ENCODE peak calls at places on chromosomes 5 and 9, in seven cellular contexts. I is right atrium auricular region; R is CD4-positive, alpha-beta T cell; G is GM13977; Y is HFFc6; H is cardiac muscle cell; E is mesothelial cell of epicardium. Q is an unnamed sample.
A peak's percentile ranks its signal among the peaks of the same experiment; 100 is the strongest.

GRCh38 chr5:165457854-165458481 is 1952.5 kb downstream of the MAT2B start:
- DNase-seq in R (no peak), G (no peak), Y (no peak), H (peak; percentile 62), I (no peak), E (no peak), Q (no peak)

GRCh38 chr5:38467353-38468040 is 88.9 kb downstream of the LIFR start:
- DNase-seq in G (no peak), H (no peak), Y (no peak), R (no peak), E (no peak), I (no peak), Q (peak; percentile 91)

GRCh38 chr9:130870491-130871381 is 25.9 kb downstream of the QRFP start:
- DNase-seq in H (no peak), Y (no peak), R (no peak), E (no peak), I (no peak), G (peak; percentile 81), Q (no peak)

GRCh38 chr5:13987843-13988464 is 43.5 kb upstream of the DNAH5 start:
- DNase-seq in H (peak; percentile 72), G (peak; percentile 58), Y (peak; percentile 59), E (no peak), R (no peak), I (peak; percentile 70), Q (no peak)

GRCh38 chr9:129549684-129550083 is 71.2 kb downstream of the C9orf50 start:
- DNase-seq in G (no peak), H (no peak), E (no peak), R (no peak), Y (no peak), I (no peak), Q (no peak)

GRCh38 chr5:31996909-31997308 is 177.2 kb downstream of the GOLPH3 start:
- DNase-seq in E (no peak), I (no peak), G (no peak), R (no peak), Y (no peak), H (no peak), Q (no peak)

GRCh38 chr5:179346401-179346800 is 1.1 kb upstream of the ADAMTS2 start:
- DNase-seq in I (no peak), G (no peak), Y (no peak), H (no peak), R (no peak), E (no peak), Q (no peak)

GRCh38 chr9:113641100-113641885 is 177.8 kb downstream of the RGS3 start:
- DNase-seq in G (no peak), Y (no peak), R (no peak), I (no peak), E (no peak), H (no peak), Q (no peak)

GRCh38 chr9:108297025-108297424 is 558.8 kb downstream of the ACTL7B start:
- DNase-seq in G (no peak), I (no peak), H (no peak), R (no peak), Y (peak; percentile 56), E (no peak), Q (no peak)

GRCh38 chr5:150168864-150169263 is 2.3 kb downstream of the CDX1 start:
- DNase-seq in H (no peak), G (no peak), Y (no peak), R (no peak), E (no peak), I (no peak), Q (no peak)

GRCh38 chr5:178449163-178450060 is 140.8 kb downstream of the COL23A1 start:
- DNase-seq in G (no peak), H (peak; percentile 41), E (no peak), R (no peak), I (no peak), Y (no peak), Q (peak; percentile 48)

GRCh38 chr9:79799691-79800345 is 228.1 kb downstream of the TLE4 start:
- DNase-seq in Y (no peak), I (no peak), H (peak; percentile 48), E (no peak), G (no peak), R (no peak), Q (no peak)

GRCh38 chr5:69024241-69024651 is 69.6 kb upstream of the SLC30A5 start:
- DNase-seq in R (no peak), H (peak; percentile 65), I (no peak), Y (peak; percentile 33), G (peak; percentile 54), E (no peak), Q (no peak)

GRCh38 chr9:136981588-136982231 is 1.1 kb upstream of the LCNL1 start:
- DNase-seq in G (no peak), Y (no peak), E (no peak), I (no peak), R (no peak), H (peak; percentile 32), Q (no peak)

GRCh38 chr9:107684224-107684623 is 194.7 kb upstream of the KLF4 start:
- DNase-seq in R (no peak), H (no peak), G (no peak), I (no peak), Y (peak; percentile 13), E (no peak), Q (no peak)

GRCh38 chr5:111997308-111998159 is 240.5 kb upstream of the NREP start:
- DNase-seq in I (no peak), R (no peak), E (no peak), H (no peak), G (no peak), Y (peak; percentile 99), Q (peak; percentile 87)

GRCh38 chr5:56607551-56607950 is 207.8 kb upstream of the MAP3K1 start:
- DNase-seq in Y (no peak), H (no peak), R (no peak), I (no peak), G (no peak), E (no peak), Q (no peak)

GRCh38 chr9:137226338-137227056 is 805 bp upstream of the RNF224 start:
- DNase-seq in G (no peak), H (no peak), R (no peak), E (no peak), Y (peak; percentile 36), I (no peak), Q (no peak)

GRCh38 chr5:19917588-19917987 is 70.4 kb downstream of the CDH18 start:
- DNase-seq in R (no peak), I (no peak), H (no peak), G (no peak), Y (no peak), E (no peak), Q (no peak)

DNA sequence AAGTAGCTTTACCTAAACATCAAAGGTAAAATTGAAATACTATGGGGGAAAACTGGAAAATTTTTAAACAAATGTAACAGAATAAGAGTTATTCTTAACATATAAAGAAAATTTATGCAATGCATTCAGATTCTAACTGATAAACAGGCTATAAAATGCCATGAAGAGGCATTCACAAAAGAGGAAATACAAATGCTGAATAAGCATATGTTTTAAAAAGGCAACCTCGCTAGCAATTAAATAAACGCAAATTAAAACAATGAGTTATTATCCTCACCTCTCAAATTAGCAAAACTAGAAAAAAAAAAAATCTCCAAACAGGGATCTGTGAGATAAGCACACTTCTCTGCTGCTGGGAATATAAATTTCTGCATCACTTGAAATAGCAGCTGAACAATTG is 63.2 kb upstream of the BRINP1 start:
- DNase-seq in E (no peak), R (no peak), I (no peak), Y (no peak), H (no peak), G (no peak), Q (no peak)
- TF ChIP-seq CTCF in E (no peak), R (no peak), I (no peak), Y (no peak), H (no peak), G (no peak), Q (no peak)

DNA sequence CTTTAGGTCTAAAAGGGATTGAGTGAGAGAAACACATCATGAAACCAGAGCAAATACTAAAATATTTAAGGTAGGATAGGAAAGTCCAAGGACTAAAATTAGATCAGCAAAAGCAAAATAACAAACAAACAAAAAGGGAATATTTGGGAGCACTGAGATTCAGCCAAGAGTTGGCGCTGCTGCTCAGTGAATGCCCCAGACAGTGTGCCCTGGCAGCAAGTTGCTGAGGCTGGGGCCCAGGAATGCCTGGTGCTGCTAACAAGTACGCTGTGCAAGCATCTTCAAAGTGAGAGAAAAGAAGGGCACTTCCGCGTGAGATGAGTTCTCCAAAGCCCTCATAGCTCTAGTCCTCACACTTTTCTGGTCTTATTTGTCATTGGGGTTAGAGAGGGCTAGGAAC is 603.3 kb downstream of the EFNA5 start:
- DNase-seq in E (no peak), Y (no peak), H (no peak), R (no peak), G (no peak), I (no peak), Q (no peak)
- TF ChIP-seq CTCF in E (no peak), Y (no peak), H (no peak), R (no peak), G (no peak), I (no peak), Q (no peak)

GRCh38 chr9:105243935-105244273 is 547 bp upstream of the SLC44A1 start:
- DNase-seq in H (no peak), Y (no peak), R (no peak), I (no peak), G (no peak), E (no peak), Q (no peak)

GRCh38 chr9:105246656-105247162 is 2.3 kb downstream of the SLC44A1 start:
- DNase-seq in R (no peak), G (no peak), H (no peak), Y (no peak), E (no peak), I (no peak), Q (no peak)

GRCh38 chr9:105244274-105244995 is at the start of gene SLC44A1:
- DNase-seq in G (peak; percentile 85), Y (peak; percentile 96), I (peak; percentile 96), R (peak; percentile 88), H (peak; percentile 97), E (peak; percentile 91), Q (peak; percentile 98)

GRCh38 chr9:105245720-105246161 is 1.3 kb downstream of the SLC44A1 start:
- DNase-seq in G (no peak), H (no peak), I (no peak), Y (no peak), E (no peak), R (no peak), Q (no peak)

GRCh38 chr9:105244996-105245719 is 707 bp downstream of the SLC44A1 start:
- DNase-seq in E (peak; percentile 37), I (no peak), H (peak; percentile 64), Y (peak; percentile 18), G (peak; percentile 53), R (peak; percentile 17), Q (peak; percentile 83)
- TF ChIP-seq CTCF in E (peak; percentile 22), I (no peak), H (peak; percentile 15), Y (peak; percentile 36), G (peak; percentile 32), R (peak; percentile 34), Q (peak; percentile 20)

DNA sequence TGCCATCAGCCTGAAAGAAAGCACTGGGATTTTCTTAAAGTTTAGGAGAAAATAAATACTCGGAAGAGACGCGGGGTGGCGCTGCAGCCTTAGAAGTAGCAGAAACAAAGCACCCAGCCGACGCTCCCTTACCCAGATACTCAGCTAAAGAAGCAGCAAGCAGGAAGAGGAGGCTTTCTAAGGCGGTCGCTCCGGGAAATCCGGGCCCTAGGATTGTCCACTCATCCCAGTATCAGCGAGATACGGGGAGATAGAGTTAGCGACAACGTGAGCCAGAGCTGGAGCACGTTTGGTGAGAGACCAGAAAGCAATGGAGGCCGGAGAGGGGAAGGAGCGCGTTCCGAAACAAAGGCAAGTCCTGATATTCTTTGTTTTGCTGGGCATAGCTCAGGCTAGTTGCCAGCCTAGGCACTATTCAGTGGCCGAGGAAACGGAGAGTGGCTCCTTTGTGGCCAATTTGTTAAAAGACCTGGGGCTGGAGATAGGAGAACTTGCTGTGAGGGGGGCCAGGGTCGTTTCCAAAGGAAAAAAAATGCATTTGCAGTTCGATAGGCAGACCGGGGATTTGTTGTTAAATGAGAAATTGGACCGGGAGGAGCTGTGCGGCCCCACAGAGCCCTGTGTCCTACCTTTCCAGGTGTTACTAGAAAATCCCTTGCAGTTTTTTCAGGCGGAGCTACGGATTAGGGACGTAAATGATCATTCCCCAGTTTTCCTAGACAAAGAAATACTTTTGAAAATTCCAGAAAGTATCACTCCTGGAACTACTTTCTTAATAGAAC is at the start of gene PCDHB2:
- DNase-seq in I (no peak), G (no peak), Y (peak; percentile 69), E (peak; percentile 60), R (no peak), H (peak; percentile 91), Q (no peak)
- TF ChIP-seq CTCF in I (no peak), G (peak; percentile 8), Y (peak; percentile 85), E (peak; percentile 89), R (no peak), H (no peak), Q (peak; percentile 83)